ENCODE peak calls at places on chromosomes 5 and 9, in nine cellular contexts. X is HCT116, Q is lung, L is left ventricle myocardium inferior, P is AG04450, Y is sigmoid colon, T is colonic mucosa, R is thoracic aorta, Z is GM06990. H is an unnamed sample.

GRCh38 chr9:79604149-79604548 is 32.4 kb downstream of the TLE4 start:
- DNase-seq in P (no peak), L (no peak), T (no peak), X (no peak), Z (no peak), Y (no peak), Q (no peak), R (no peak), H (no peak)

GRCh38 chr9:33437898-33438297 is 9.5 kb downstream of the AQP3 start:
- DNase-seq in Q (no peak), Y (no peak), P (no peak), X (no peak), L (no peak), R (no peak), T (no peak), Z (no peak), H (no peak)

GRCh38 chr5:20286512-20286911 is 298.5 kb upstream of the CDH18 start:
- DNase-seq in Y (no peak), Q (no peak), Z (no peak), L (no peak), X (no peak), R (no peak), P (peak; percentile 24), T (no peak), H (peak; percentile 58)

GRCh38 chr9:135021393-135021789 is 66.1 kb upstream of the OLFM1 start:
- DNase-seq in Y (no peak), Q (no peak), L (no peak), X (no peak), P (no peak), R (no peak), T (no peak), Z (no peak), H (no peak)

GRCh38 chr5:177107159-177107558 is 20.4 kb downstream of the FGFR4 start:
- DNase-seq in X (no peak), P (no peak), Y (no peak), R (no peak), T (no peak), Z (no peak), Q (no peak), L (no peak), H (no peak)

GRCh38 chr5:92179651-92180050 is 796.5 kb upstream of the ARRDC3 start:
- DNase-seq in Y (no peak), X (no peak), P (no peak), Q (no peak), T (no peak), Z (no peak), R (no peak), L (no peak), H (no peak)

GRCh38 chr5:91328743-91329142 is 54.4 kb downstream of the ARRDC3 start:
- DNase-seq in R (no peak), Y (no peak), Q (no peak), T (no peak), L (no peak), P (peak; percentile 24), X (no peak), Z (no peak), H (no peak)

GRCh38 chr9:136267261-136268111 is 21.9 kb upstream of the QSOX2 start:
- DNase-seq in X (peak; percentile 56), Y (peak; percentile 92), L (peak; percentile 80), P (peak; percentile 49), T (peak; percentile 82), Q (peak; percentile 75), Z (peak; percentile 82), R (no peak), H (peak; percentile 38)

GRCh38 chr9:133002147-133003070 is 23.9 kb downstream of the GFI1B start:
- DNase-seq in Q (no peak), P (no peak), Z (no peak), Y (no peak), X (no peak), R (no peak), T (no peak), L (no peak), H (peak; percentile 87)

GRCh38 chr9:133003071-133003461 is 24.6 kb downstream of the GFI1B start:
- DNase-seq in R (no peak), X (no peak), T (no peak), L (no peak), Y (no peak), Z (no peak), P (no peak), Q (no peak), H (no peak)

GRCh38 chr9:133005221-133005760 is 25.5 kb upstream of the GTF3C5 start:
- DNase-seq in L (no peak), X (no peak), P (no peak), Z (no peak), R (no peak), Q (no peak), T (no peak), Y (no peak), H (no peak)

GRCh38 chr9:133004091-133005072 is 25.9 kb downstream of the GFI1B start:
- DNase-seq in Z (no peak), T (no peak), P (no peak), L (no peak), R (no peak), X (no peak), Q (no peak), Y (no peak), H (no peak)

GRCh38 chr9:133003671-133004090 is 25.2 kb downstream of the GFI1B start:
- DNase-seq in R (no peak), L (no peak), Z (no peak), X (no peak), Q (no peak), T (no peak), Y (no peak), P (no peak), H (no peak)
- H3K27me3 ChIP-seq in R (no peaks in the 10 kb centered on the region), L (peaks cover 85% of the 10 kb centered on the region), Z (no peaks in the 10 kb centered on the region), X (no peaks in the 10 kb centered on the region), Q (peaks cover 3% of the 10 kb centered on the region), T (peaks cover 9% of the 10 kb centered on the region), Y (peaks cover 42% of the 10 kb centered on the region), P (peaks cover 58% of the 10 kb centered on the region), H (peaks cover 21% of the 10 kb centered on the region)

GRCh38 chr9:120885459-120885858 is 8.5 kb upstream of the PHF19 start:
- DNase-seq in R (no peak), L (no peak), Y (no peak), Q (no peak), T (no peak), X (no peak), Z (no peak), P (no peak), H (no peak)

GRCh38 chr9:120888626-120889025 is 11.6 kb upstream of the PHF19 start:
- DNase-seq in Q (no peak), P (no peak), T (no peak), X (no peak), R (no peak), L (no peak), Z (no peak), Y (no peak), H (no peak)

GRCh38 chr9:120885968-120886367 is 9.0 kb upstream of the PHF19 start:
- DNase-seq in P (no peak), R (no peak), Y (no peak), X (no peak), Z (no peak), L (peak; percentile 31), T (no peak), Q (no peak), H (no peak)

GRCh38 chr9:120883608-120883996 is 6.6 kb upstream of the PHF19 start:
- DNase-seq in T (no peak), Q (no peak), L (no peak), P (no peak), Y (no peak), Z (no peak), R (no peak), X (no peak), H (no peak)

DNA sequence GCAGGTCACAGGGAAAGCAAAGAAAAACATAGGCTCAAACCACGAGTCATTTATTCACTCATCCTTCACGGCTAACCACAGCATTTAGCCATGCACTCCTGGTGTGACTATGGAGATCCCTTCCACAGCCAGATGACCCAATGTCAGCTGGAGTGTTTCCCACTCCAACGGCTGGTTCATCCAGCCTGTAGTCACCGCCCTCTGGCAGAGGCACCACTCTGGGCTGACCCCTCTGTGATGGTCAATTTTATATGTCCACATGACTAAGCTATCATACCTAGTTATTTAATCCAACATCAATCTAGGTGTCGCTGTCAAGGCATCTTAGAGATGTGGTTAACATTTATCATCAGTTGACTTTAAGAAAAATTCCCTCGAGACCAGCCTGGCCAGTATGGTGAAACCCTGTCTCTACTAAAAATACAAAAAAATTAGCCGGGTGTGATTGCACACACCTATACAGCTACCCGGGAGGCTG is 9.5 kb upstream of the PHF19 start:
- DNase-seq in P (no peak), X (no peak), Q (no peak), Z (no peak), Y (peak; percentile 80), R (no peak), L (peak; percentile 54), T (no peak), H (no peak)
- TF ChIP-seq CTCF in P (no peak), X (no peak), Q (no peak), Z (no peak), Y (no peak), R (no peak), L (no peak), T (no peak), H (no peak)

DNA sequence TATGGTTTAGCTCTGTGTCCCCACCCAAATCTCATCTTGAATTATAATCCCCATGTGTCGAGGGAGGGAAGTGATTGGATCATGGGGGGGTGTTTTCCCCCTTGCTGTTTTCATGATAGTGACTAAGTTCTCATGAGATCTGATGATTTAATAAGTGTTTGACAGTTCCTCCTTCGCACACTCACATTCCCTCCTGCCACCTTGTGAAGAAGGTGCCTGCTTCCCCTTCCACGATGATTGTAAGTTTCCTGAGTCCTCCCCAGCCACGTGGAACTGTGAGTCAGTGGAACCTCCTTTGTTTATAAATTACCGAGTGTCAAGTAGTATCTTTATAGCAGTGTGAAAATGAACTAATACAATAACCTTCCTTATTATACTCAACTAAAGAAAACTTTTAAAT is 24.3 kb upstream of the TEX10 start:
- DNase-seq in T (no peak), L (no peak), P (no peak), Z (no peak), Y (no peak), Q (no peak), X (no peak), R (no peak), H (no peak)
- H3K27me3 ChIP-seq in T (no peaks in the 10 kb centered on the region), L (no peaks in the 10 kb centered on the region), P (no peaks in the 10 kb centered on the region), Z (no peaks in the 10 kb centered on the region), Y (no peaks in the 10 kb centered on the region), Q (no peaks in the 10 kb centered on the region), X (no peaks in the 10 kb centered on the region), R (no peaks in the 10 kb centered on the region), H (no peaks in the 10 kb centered on the region)

GRCh38 chr5:113508756-113509155 is 4.7 kb upstream of the YTHDC2 start:
- DNase-seq in X (no peak), Z (no peak), L (no peak), P (no peak), T (no peak), Y (no peak), R (no peak), Q (no peak), H (no peak)

GRCh38 chr5:113512341-113512740 is 1.2 kb upstream of the YTHDC2 start:
- DNase-seq in Q (no peak), X (no peak), P (no peak), Z (no peak), Y (no peak), L (no peak), R (no peak), T (no peak), H (no peak)

GRCh38 chr5:113514263-113514590 is 733 bp downstream of the YTHDC2 start:
- DNase-seq in L (no peak), R (no peak), Z (no peak), P (no peak), Q (no peak), X (no peak), T (no peak), Y (no peak), H (no peak)

GRCh38 chr5:113513384-113514262 is at the start of gene YTHDC2:
- DNase-seq in Y (peak; percentile 92), Q (peak; percentile 87), L (peak; percentile 89), T (peak; percentile 83), P (peak; percentile 36), X (peak; percentile 73), R (peak; percentile 60), Z (peak; percentile 92), H (peak; percentile 70)

GRCh38 chr5:113510836-113511451 is 2.5 kb upstream of the YTHDC2 start:
- DNase-seq in Z (no peak), X (peak; percentile 39), L (no peak), R (no peak), Y (no peak), Q (no peak), P (no peak), T (no peak), H (peak; percentile 52)
- TF ChIP-seq CTCF in Z (peak; percentile 28), X (peak; percentile 84), L (peak; percentile 57), R (peak; percentile 21), Y (no peak), Q (peak; percentile 4), P (peak; percentile 57), T (peak; percentile 28), H (peak; percentile 92)